ENCODE peak calls at places on chromosomes 12 and 14, in eight cellular contexts. U is CD8-positive, alpha-beta T cell; M is GM23248; K is upper lobe of right lung; P is kidney epithelial cell; J is tibial nerve; Z is heart left ventricle; T is transverse colon. S is an unnamed sample.

GRCh38 chr12:116015525-116015924 is 262.0 kb downstream of the MED13L start:
- DNase-seq in P (no peak), T (no peak), U (no peak), J (no peak), K (no peak), Z (no peak), M (peak; percentile 77), S (peak; percentile 20)

GRCh38 chr12:56204275-56204674 is 15.0 kb upstream of the SMARCC2 start:
- DNase-seq in U (no peak), K (no peak), Z (no peak), M (no peak), P (no peak), T (no peak), J (no peak), S (no peak)

GRCh38 chr14:45251912-45252311 is 1.1 kb downstream of the MIS18BP1 start:
- DNase-seq in P (no peak), K (no peak), Z (no peak), U (no peak), T (no peak), M (peak; percentile 56), J (no peak), S (peak; percentile 36)

GRCh38 chr14:91269076-91269991 is 24.8 kb upstream of the GPR68 start:
- DNase-seq in T (peak; percentile 39), P (no peak), Z (peak; percentile 55), J (no peak), K (no peak), U (no peak), M (peak; percentile 47), S (no peak)

GRCh38 chr12:123237646-123238329 is 4.6 kb downstream of the MTRFR start:
- DNase-seq in K (peak; percentile 72), Z (peak; percentile 72), J (peak; percentile 45), U (peak; percentile 63), T (peak; percentile 72), M (peak; percentile 87), P (no peak), S (peak; percentile 68)

GRCh38 chr12:12562585-12563245 is at the start of gene DUSP16:
- DNase-seq in Z (peak; percentile 95), P (peak; percentile 88), J (peak; percentile 82), M (peak; percentile 95), T (peak; percentile 92), K (peak; percentile 97), U (peak; percentile 50), S (peak; percentile 92)

GRCh38 chr14:50357124-50357523 is 39.6 kb downstream of the CDKL1 start:
- DNase-seq in U (no peak), P (no peak), M (no peak), Z (no peak), K (no peak), T (no peak), J (no peak), S (no peak)

GRCh38 chr12:43848786-43849185 is 12.9 kb downstream of the TMEM117 start:
- DNase-seq in M (peak; percentile 31), P (no peak), U (no peak), T (no peak), Z (no peak), K (no peak), J (no peak), S (no peak)

GRCh38 chr12:83414981-83415380 is 728.3 kb downstream of the TMTC2 start:
- DNase-seq in U (no peak), P (no peak), M (no peak), K (no peak), T (no peak), Z (peak; percentile 48), J (no peak), S (no peak)

GRCh38 chr14:103207038-103207403 is 83.8 kb downstream of the TNFAIP2 start:
- DNase-seq in Z (peak; percentile 89), M (peak; percentile 97), K (peak; percentile 82), T (peak; percentile 68), U (no peak), J (peak; percentile 76), P (no peak), S (no peak)
- H3K4me3 ChIP-seq in Z (peak overlapping the region; percentile 50), M (peak overlapping the region; percentile 91), K (peak overlapping the region; percentile 49), T (peak overlapping the region; percentile 36), U (no peak overlapping the region), J (peak overlapping the region; percentile 42), P (peak overlapping the region; percentile 32), S (no peak overlapping the region)

GRCh38 chr12:107984973-107985372 is 144.1 kb upstream of the WSCD2 start:
- DNase-seq in J (no peak), T (no peak), M (no peak), U (no peak), P (no peak), K (no peak), Z (no peak), S (no peak)
- H3K27me3 ChIP-seq in J (no peaks in the 10 kb centered on the region), T (no peaks in the 10 kb centered on the region), M (no peaks in the 10 kb centered on the region), U (no peaks in the 10 kb centered on the region), P (no peaks in the 10 kb centered on the region), K (peaks cover 6% of the 10 kb centered on the region), Z (peaks cover 28% of the 10 kb centered on the region), S (no peaks in the 10 kb centered on the region)

GRCh38 chr14:35285168-35285990 is 6.8 kb upstream of the PSMA6 start:
- DNase-seq in U (no peak), T (no peak), M (peak; percentile 30), K (no peak), J (no peak), P (no peak), Z (no peak), S (no peak)
- H3K4me3 ChIP-seq in U (no peak overlapping the region), T (no peak overlapping the region), M (no peak overlapping the region), K (no peak overlapping the region), J (no peak overlapping the region), P (no peak overlapping the region), Z (no peak overlapping the region), S (no peak overlapping the region)

GRCh38 chr12:2301531-2302461 is 249.0 kb downstream of the CACNA1C start:
- DNase-seq in P (no peak), M (peak; percentile 92), J (peak; percentile 25), T (no peak), K (no peak), Z (no peak), U (no peak), S (no peak)
- H3K27me3 ChIP-seq in P (peaks cover 12% of the 10 kb centered on the region), M (no peaks in the 10 kb centered on the region), J (no peaks in the 10 kb centered on the region), T (no peaks in the 10 kb centered on the region), K (no peaks in the 10 kb centered on the region), Z (no peaks in the 10 kb centered on the region), U (no peaks in the 10 kb centered on the region), S (no peaks in the 10 kb centered on the region)

GRCh38 chr14:54606631-54607133 is 39.8 kb downstream of the SAMD4A start:
- DNase-seq in K (no peak), T (no peak), M (peak; percentile 91), P (no peak), U (no peak), J (no peak), Z (no peak), S (no peak)

GRCh38 chr14:54614296-54614695 is 47.4 kb downstream of the SAMD4A start:
- DNase-seq in U (no peak), Z (no peak), J (no peak), P (no peak), M (no peak), T (no peak), K (no peak), S (no peak)

GRCh38 chr14:54609576-54609975 is 42.6 kb downstream of the SAMD4A start:
- DNase-seq in J (no peak), T (no peak), M (peak; percentile 50), U (no peak), P (no peak), K (no peak), Z (no peak), S (no peak)

GRCh38 chr14:54606178-54606577 is 39.2 kb downstream of the SAMD4A start:
- DNase-seq in T (no peak), K (no peak), Z (peak; percentile 74), M (peak; percentile 69), P (no peak), J (no peak), U (no peak), S (no peak)

DNA sequence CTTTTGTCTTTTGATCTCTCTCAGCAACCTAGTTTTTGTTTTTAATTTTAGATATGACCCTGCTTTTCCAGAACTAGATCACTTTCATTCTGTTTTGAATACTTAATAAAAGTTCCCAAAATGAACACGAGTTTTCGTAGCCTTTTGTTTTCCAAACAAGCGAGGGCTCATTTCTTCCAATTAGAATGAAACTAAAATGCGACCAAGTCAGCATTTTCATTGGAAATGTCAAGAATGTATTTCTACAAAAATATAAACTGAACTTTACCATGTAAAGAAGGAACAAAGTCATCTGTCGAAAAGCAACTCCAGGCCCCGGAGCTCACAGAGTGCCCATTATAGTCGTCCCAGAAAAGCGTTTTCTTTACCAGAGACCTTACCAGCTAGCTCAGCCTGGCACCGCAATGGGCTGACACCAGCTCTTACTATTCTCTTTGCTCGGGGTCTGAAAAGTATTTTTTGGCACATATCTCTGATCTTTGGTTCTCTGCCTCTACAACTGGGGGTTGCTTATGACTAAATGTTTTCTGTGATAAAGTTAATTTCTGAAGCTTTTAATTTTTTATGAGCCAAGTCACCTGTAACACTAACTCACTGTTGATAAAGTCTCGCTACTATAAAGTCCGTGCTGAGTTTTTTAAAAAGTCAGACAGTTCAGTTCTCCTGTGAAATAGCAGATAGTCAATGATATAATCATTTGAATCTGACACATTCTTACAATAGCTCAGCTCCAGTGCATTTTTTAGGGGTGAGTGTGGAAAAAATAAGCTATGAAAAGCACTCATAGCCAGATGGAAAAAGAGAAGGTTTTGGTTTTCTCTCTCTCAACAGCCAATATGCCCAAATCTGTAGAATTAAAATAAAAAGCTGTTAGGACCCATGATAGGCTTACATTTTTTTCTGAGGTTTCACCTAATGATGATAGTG is 43.4 kb downstream of the SAMD4A start:
- DNase-seq in J (no peak), K (no peak), Z (no peak), P (no peak), U (no peak), T (no peak), M (peak; percentile 77), S (no peak)
- H3K4me3 ChIP-seq in J (no peak overlapping the region), K (no peak overlapping the region), Z (no peak overlapping the region), P (no peak overlapping the region), U (no peak overlapping the region), T (no peak overlapping the region), M (peak overlapping the region; percentile 62), S (no peak overlapping the region)

DNA sequence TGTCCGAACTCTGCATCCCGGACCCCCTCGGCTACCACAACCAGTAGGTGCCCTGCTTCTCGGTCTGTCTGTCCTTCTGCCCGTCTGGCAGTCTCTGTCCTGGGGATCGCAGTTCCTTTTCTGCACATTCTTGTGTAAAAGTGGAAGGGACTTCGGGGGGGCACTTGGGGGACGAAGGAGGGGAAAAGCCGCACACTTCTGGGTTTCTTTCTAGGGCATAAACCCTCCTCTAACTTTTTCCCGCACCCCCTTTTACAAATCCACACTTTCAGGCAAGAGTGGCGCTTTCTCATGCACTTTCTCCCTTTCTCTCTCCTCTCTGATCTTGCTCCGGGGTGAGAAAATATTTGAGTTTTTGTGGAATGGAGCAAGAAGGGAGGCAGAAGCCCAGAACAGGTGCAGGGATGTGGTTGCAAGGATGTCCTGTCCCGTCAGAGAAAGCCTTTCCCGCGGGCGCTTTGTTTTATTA is 506 bp downstream of the ESRRB start:
- DNase-seq in P (no peak), T (no peak), Z (no peak), K (no peak), J (no peak), U (no peak), M (no peak), S (no peak)
- H3K27me3 ChIP-seq in P (peaks cover 67% of the 10 kb centered on the region), T (peaks cover 72% of the 10 kb centered on the region), Z (peaks cover 65% of the 10 kb centered on the region), K (peaks cover 76% of the 10 kb centered on the region), J (no peaks in the 10 kb centered on the region), U (no peaks in the 10 kb centered on the region), M (peaks cover 55% of the 10 kb centered on the region), S (peaks cover 73% of the 10 kb centered on the region)